ENCODE peak calls at places on chromosomes 13 and 19, in eight cellular contexts. C, M, V, U, D, F, R and B are unnamed samples.
A peak's percentile ranks its signal among the peaks of the same experiment; 100 is the strongest.

GRCh38 chr13:90414691-90415596 is 932.5 kb upstream of the MIR17HG start:
- DNase-seq in F (no peak), V (peak; percentile 67), M (peak; percentile 47), R (peak; percentile 81), U (peak; percentile 67), D (peak; percentile 55), C (peak; percentile 70), B (peak; percentile 76)

GRCh38 chr13:77509221-77509620 is 26.3 kb upstream of the SCEL start:
- DNase-seq in R (peak; percentile 8), D (peak; percentile 35), V (peak; percentile 46), M (peak; percentile 58), U (peak; percentile 77), C (no peak), F (no peak), B (no peak)

GRCh38 chr19:53868091-53868891 is 608 bp downstream of the MYADM start:
- DNase-seq in R (peak; percentile 42), V (peak; percentile 69), C (peak; percentile 81), U (peak; percentile 85), F (peak; percentile 84), M (peak; percentile 69), D (peak; percentile 72), B (peak; percentile 65)

GRCh38 chr13:94192576-94192975 is 286.9 kb downstream of the DCT start:
- DNase-seq in C (peak; percentile 86), R (peak; percentile 26), M (peak; percentile 53), V (peak; percentile 45), U (peak; percentile 42), F (no peak), D (no peak), B (peak; percentile 39)

GRCh38 chr13:29730253-29730652 is 120.2 kb downstream of the UBL3 start:
- DNase-seq in D (no peak), M (peak; percentile 7), F (no peak), R (no peak), U (no peak), V (no peak), C (no peak), B (no peak)

GRCh38 chr13:100382787-100383186 is 205.8 kb downstream of the GGACT start:
- DNase-seq in F (no peak), U (peak; percentile 62), D (peak; percentile 15), M (no peak), V (peak; percentile 48), C (no peak), R (peak; percentile 74), B (peak; percentile 36)

GRCh38 chr19:47598407-47599349 is 10.3 kb upstream of the BICRA start:
- DNase-seq in D (peak; percentile 95), V (peak; percentile 95), F (no peak), U (peak; percentile 97), R (peak; percentile 96), M (peak; percentile 94), C (peak; percentile 91), B (peak; percentile 97)

GRCh38 chr19:16846901-16847300 is 17.7 kb downstream of the SIN3B start:
- DNase-seq in V (no peak), R (no peak), C (no peak), D (no peak), M (no peak), F (no peak), U (no peak), B (no peak)

GRCh38 chr19:44626067-44626624 is 12.8 kb downstream of the IGSF23 start:
- DNase-seq in M (peak; percentile 96), U (peak; percentile 96), R (peak; percentile 99), F (no peak), V (peak; percentile 95), C (no peak), D (peak; percentile 98), B (peak; percentile 89)

GRCh38 chr19:47210689-47211316 is 20.2 kb downstream of the BBC3 start:
- DNase-seq in V (peak; percentile 88), F (peak; percentile 65), M (peak; percentile 81), R (peak; percentile 80), U (peak; percentile 89), D (peak; percentile 81), C (peak; percentile 93), B (peak; percentile 92)

GRCh38 chr13:97221046-97221445 is 1.1 kb upstream of the MBNL2 start:
- DNase-seq in U (no peak), C (no peak), V (no peak), R (no peak), M (no peak), D (no peak), F (no peak), B (no peak)

GRCh38 chr19:6126335-6126974 is 9.0 kb upstream of the ACSBG2 start:
- DNase-seq in R (peak; percentile 71), V (peak; percentile 83), F (no peak), U (peak; percentile 71), M (peak; percentile 94), C (peak; percentile 52), D (peak; percentile 67), B (peak; percentile 68)

GRCh38 chr19:56290104-56290503 is 17.6 kb downstream of the EDDM13 start:
- DNase-seq in V (no peak), D (no peak), M (no peak), R (no peak), F (no peak), U (no peak), C (no peak), B (no peak)

GRCh38 chr13:49220856-49221614 is 897 bp downstream of the MLNR start:
- DNase-seq in R (peak; percentile 12), M (no peak), U (peak; percentile 45), V (no peak), F (peak; percentile 62), C (peak; percentile 75), D (no peak), B (no peak)

GRCh38 chr19:19566306-19566705 is 28.2 kb downstream of the CILP2 start:
- DNase-seq in V (no peak), C (no peak), R (peak; percentile 77), D (no peak), M (no peak), F (no peak), U (peak; percentile 56), B (peak; percentile 17)

GRCh38 chr13:51534075-51534817 is 50.0 kb upstream of the WDFY2 start:
- DNase-seq in C (no peak), U (no peak), V (no peak), R (no peak), M (no peak), F (peak; percentile 69), D (no peak), B (no peak)

GRCh38 chr13:28655566-28655965 is 3.4 kb upstream of the POMP start:
- DNase-seq in U (peak; percentile 83), R (peak; percentile 80), M (no peak), F (no peak), C (no peak), D (peak; percentile 85), V (peak; percentile 60), B (peak; percentile 77)

DNA sequence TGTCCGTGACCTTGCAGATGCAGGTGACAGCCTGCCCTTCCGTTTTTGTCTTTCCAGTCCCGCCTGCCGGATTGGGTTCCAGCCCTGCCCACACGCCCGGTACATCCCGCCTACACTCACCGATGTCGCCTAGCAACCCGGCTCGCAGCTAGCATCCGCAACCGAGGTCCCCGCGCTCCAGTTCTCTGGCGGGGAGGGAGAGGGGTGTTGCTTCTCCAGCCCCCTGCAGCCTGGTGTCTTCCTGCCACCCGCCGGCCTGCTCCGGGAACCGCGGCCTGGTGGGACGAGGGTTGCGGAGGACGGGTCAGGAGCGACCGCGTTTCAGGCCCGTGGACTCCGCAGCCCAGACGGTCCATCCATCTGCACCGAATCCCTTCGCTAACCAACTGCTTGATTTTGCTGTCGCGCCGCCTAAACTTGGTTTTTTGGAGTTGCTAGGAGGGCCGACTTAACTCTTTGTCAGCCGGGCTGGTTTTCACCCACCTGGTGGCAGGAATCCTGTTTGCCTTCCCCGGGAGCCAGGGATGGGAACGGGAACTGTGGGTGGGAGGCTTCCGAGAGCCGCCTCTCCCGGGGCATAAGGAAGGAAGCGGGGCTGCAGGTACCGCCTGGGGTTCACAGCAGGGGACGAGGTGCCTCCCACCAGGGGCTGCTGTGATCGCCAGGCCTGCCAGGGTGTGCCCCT is 15.4 kb upstream of the MATK start:
- DNase-seq in V (no peak), D (no peak), C (peak; percentile 90), U (peak; percentile 43), R (no peak), M (peak; percentile 10), F (no peak), B (no peak)
- TF ChIP-seq CTCF in V (peak; percentile 26), D (peak; percentile 32), C (peak; percentile 78), U (peak; percentile 35), R (peak; percentile 25), M (no peak), F (no peak), B (peak; percentile 23)

DNA sequence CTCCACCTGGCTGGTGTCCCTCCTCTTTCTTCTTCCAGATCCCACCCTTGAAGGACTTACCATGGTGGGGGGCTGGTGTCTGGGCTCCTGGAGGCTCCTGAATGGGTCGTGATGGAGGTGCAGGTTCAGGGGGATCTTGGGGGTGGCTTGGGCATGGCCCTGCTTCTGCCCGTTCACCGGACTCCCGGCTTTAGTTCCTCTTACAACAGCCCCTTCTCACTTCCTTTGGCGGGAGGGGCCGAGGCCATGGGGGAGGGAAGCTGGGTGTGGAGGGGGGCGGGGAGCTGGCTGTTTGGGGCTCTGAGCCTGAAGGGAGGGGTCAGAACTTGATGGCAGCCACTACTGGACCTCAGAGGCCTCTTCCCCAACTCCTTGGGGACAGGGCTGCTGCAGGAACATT is at the start of gene MYO1F:
- DNase-seq in M (no peak), U (no peak), D (no peak), R (no peak), C (no peak), F (peak; percentile 83), V (no peak), B (no peak)
- H3K4me3 ChIP-seq in M (no peak within 1 kb of the TSS), U (no peak within 1 kb of the TSS), D (no peak within 1 kb of the TSS), R (no peak within 1 kb of the TSS), C (no peak within 1 kb of the TSS), F (peak within 1 kb of the TSS; percentile 55), V (no peak within 1 kb of the TSS), B (peak within 1 kb of the TSS; percentile 30)

DNA sequence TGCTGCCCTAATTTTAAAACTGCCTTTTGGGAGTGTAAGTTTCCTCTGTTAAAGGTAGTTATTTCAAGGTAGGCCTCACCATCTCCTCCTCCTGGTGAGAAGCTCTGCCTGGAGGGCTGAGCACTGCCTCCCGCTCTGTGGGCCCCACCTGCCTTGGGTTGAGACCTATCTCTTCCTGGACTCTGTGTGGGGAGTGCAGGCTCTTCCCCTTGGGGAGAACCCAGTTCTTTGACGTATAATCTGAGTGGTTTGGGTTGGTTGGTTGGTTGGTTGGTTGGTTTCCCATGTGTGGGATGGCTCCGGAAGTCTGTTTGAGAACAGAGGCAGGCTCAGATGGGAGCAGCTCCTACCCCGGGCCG is 39.1 kb downstream of the ACTN4 start:
- DNase-seq in F (no peak), M (no peak), D (no peak), C (no peak), R (no peak), U (no peak), V (no peak), B (no peak)
- TF ChIP-seq CTCF in F (no peak), M (no peak), D (no peak), C (no peak), R (no peak), U (no peak), V (no peak), B (no peak)

DNA sequence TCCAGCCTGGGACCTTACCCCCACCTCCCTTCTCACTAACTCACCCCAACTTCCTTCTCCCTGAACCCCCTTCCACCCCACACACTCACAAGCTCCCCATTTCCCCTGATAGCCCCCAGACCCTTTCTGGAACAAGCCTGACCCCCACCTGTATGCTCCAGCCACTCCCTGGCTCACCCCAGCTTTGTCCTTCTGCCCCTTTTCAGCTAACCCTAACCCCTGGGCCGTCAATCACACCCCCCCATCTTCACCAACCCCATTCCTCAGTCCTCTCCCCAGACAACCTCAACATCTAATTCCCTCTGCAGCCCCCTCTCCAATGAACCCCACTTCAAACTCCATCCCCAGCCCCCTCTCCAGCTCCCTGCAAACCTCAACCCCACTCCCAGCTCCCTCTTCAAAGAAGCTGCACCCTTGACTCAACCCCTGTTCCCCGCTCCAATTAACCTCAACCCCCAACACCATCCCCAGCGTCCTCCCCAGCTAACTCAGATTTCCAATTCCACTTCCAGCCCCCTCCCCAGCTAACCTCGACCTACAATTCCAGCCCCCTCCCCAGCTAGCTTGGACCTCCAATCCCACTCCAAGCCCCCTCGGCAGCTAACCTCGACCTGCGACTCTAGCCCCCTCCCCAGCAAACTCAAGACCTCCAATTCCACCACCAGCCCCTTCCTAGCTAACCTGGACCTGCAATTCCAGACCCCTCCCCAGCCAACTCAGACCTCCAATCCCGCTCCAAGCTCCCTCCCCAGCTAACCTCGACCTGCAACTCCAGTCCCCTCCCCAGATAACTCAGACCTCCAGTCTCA is 929 bp downstream of the GNG7 start:
- DNase-seq in V (no peak), D (no peak), F (no peak), M (no peak), C (no peak), R (no peak), U (no peak), B (no peak)
- H3K4me3 ChIP-seq in V (no peak overlapping the region), D (no peak overlapping the region), F (peak overlapping the region; percentile 42), M (peak overlapping the region; percentile 62), C (peak overlapping the region; percentile 85), R (no peak overlapping the region), U (no peak overlapping the region), B (no peak overlapping the region)